ENCODE peak calls at places on chromosomes 5 and 9, in nine cellular contexts. R, B, D, F, T, X, V, S and A are unnamed samples.

GRCh38 chr5:41071975-41072374 is 833 bp upstream of the MROH2B start:
- DNase-seq in F (no peak), S (no peak), D (no peak), V (no peak), R (no peak), B (peak), T (peak), X (no peak), A (no peak)

GRCh38 chr9:26535146-26535545 is 357.5 kb downstream of the CAAP1 start:
- DNase-seq in F (no peak), R (no peak), B (no peak), T (no peak), S (no peak), D (no peak), X (no peak), V (no peak), A (no peak)

GRCh38 chr9:101601904-101602765 is 7.4 kb upstream of the PPP3R2 start:
- DNase-seq in T (peak), S (no peak), F (peak), R (no peak), B (peak), V (peak), X (no peak), D (no peak), A (peak)

GRCh38 chr9:76818271-76818670 is 54.0 kb downstream of the PCA3 start:
- DNase-seq in B (peak), R (no peak), V (peak), D (no peak), T (peak), X (peak), F (no peak), S (peak), A (peak)

GRCh38 chr5:164345173-164345572 is 839.8 kb downstream of the MAT2B start:
- DNase-seq in R (peak), F (peak), B (peak), S (no peak), T (peak), X (no peak), V (no peak), D (no peak), A (no peak)

GRCh38 chr5:65034782-65035181 is 266.1 kb downstream of the CWC27 start:
- DNase-seq in R (no peak), B (no peak), V (no peak), T (no peak), X (peak), F (peak), D (no peak), S (no peak), A (no peak)

GRCh38 chr9:38046669-38047300 is 22.2 kb downstream of the SHB start:
- DNase-seq in B (peak), F (no peak), D (no peak), X (no peak), R (no peak), T (peak), V (peak), S (no peak), A (no peak)

GRCh38 chr9:97388721-97389238 is 23.1 kb upstream of the TDRD7 start:
- DNase-seq in D (peak), S (no peak), V (no peak), R (no peak), F (no peak), X (no peak), T (no peak), B (no peak), A (no peak)

GRCh38 chr5:54772232-54773168 is 212.9 kb downstream of the ESM1 start:
- DNase-seq in S (no peak), B (no peak), D (no peak), V (no peak), R (no peak), F (no peak), T (no peak), X (no peak), A (no peak)

GRCh38 chr9:36492849-36493248 is 79.8 kb upstream of the MELK start:
- DNase-seq in D (no peak), B (peak), X (no peak), V (no peak), R (no peak), T (peak), F (no peak), S (no peak), A (no peak)

GRCh38 chr9:133443982-133444381 is 15.8 kb upstream of the CACFD1 start:
- DNase-seq in T (no peak), X (no peak), D (no peak), B (no peak), R (no peak), S (no peak), V (no peak), F (no peak), A (no peak)

GRCh38 chr5:112957970-112958773 is 18.4 kb upstream of the DCP2 start:
- DNase-seq in X (peak), D (no peak), F (no peak), T (peak), B (peak), V (peak), S (peak), R (no peak), A (no peak)

GRCh38 chr5:144150996-144151395 is 19.5 kb downstream of the YIPF5 start:
- DNase-seq in F (no peak), X (no peak), B (no peak), V (no peak), S (no peak), T (peak), D (no peak), R (no peak), A (no peak)

GRCh38 chr5:179698935-179699639 is at the start of gene CANX:
- DNase-seq in F (no peak), D (no peak), X (no peak), R (no peak), T (no peak), B (no peak), S (no peak), V (no peak), A (peak)

GRCh38 chr5:77430726-77431125 is 61.4 kb downstream of the WDR41 start:
- DNase-seq in V (no peak), D (no peak), F (no peak), T (no peak), X (no peak), S (no peak), R (no peak), B (no peak), A (no peak)

GRCh38 chr5:142473038-142473437 is 148.2 kb upstream of the SPRY4 start:
- DNase-seq in V (no peak), X (no peak), S (no peak), T (no peak), D (no peak), R (no peak), B (no peak), F (no peak), A (no peak)

GRCh38 chr9:95864852-95865580 is 10.5 kb upstream of the ERCC6L2 start:
- DNase-seq in R (no peak), B (no peak), D (no peak), F (no peak), S (no peak), V (no peak), T (no peak), X (no peak), A (no peak)

GRCh38 chr5:165573445-165573844 is 2068.0 kb downstream of the MAT2B start:
- DNase-seq in V (no peak), S (no peak), D (no peak), F (no peak), T (no peak), R (no peak), X (no peak), B (no peak), A (no peak)

GRCh38 chr5:156699147-156699546 is 150.9 kb upstream of the PPP1R2B start:
- DNase-seq in B (no peak), V (no peak), S (no peak), R (no peak), X (no peak), F (no peak), D (no peak), T (no peak), A (no peak)

GRCh38 chr9:123291736-123292135 is 23.4 kb upstream of the STRBP start:
- DNase-seq in T (no peak), S (no peak), B (no peak), F (no peak), D (no peak), V (no peak), R (no peak), X (no peak), A (no peak)

GRCh38 chr9:125260564-125260963 is 1.1 kb upstream of the GAPVD1 start:
- DNase-seq in X (no peak), F (no peak), V (no peak), S (no peak), T (no peak), B (no peak), R (no peak), D (no peak), A (no peak)